ENCODE peak calls at places on chromosomes 1 and 21, in eight cellular contexts. K, M, Y, H, N, S, P and U are unnamed samples.

GRCh38 chr1:165501351-165501974 is 42.3 kb upstream of the LRRC52 start:
- DNase-seq in P (no peak), H (no peak), Y (no peak), M (no peak), K (no peak), N (no peak), S (no peak), U (no peak)

GRCh38 chr1:43558346-43558841 is 27.7 kb downstream of the PTPRF start:
- DNase-seq in Y (no peak), S (no peak), K (peak), M (peak), N (no peak), P (no peak), H (peak), U (no peak)

GRCh38 chr1:226529891-226530290 is 18.7 kb upstream of the STUM start:
- DNase-seq in P (no peak), H (no peak), K (no peak), Y (no peak), S (no peak), N (no peak), M (no peak), U (no peak)

GRCh38 chr1:203219934-203220333 is 9.5 kb downstream of the CHIT1 start:
- DNase-seq in N (no peak), H (no peak), S (no peak), K (peak), M (no peak), Y (no peak), P (no peak), U (no peak)

GRCh38 chr1:52915855-52916220 is 5.7 kb downstream of the ECHDC2 start:
- DNase-seq in N (no peak), H (no peak), M (no peak), P (no peak), S (no peak), Y (no peak), K (no peak), U (no peak)

GRCh38 chr1:69919129-69919921 is 286.1 kb downstream of the LRRC40 start:
- DNase-seq in H (no peak), K (no peak), P (no peak), N (no peak), Y (no peak), S (no peak), M (no peak), U (peak)

GRCh38 chr21:36203603-36203889 is 46.9 kb downstream of the DOP1B start:
- DNase-seq in S (no peak), M (no peak), P (no peak), K (no peak), H (no peak), Y (peak), N (no peak), U (peak)

GRCh38 chr21:45032977-45033705 is 41.2 kb upstream of the ADARB1 start:
- DNase-seq in S (no peak), K (no peak), Y (no peak), N (peak), P (no peak), M (no peak), H (no peak), U (no peak)

GRCh38 chr1:76317299-76317913 is 242.9 kb downstream of the ST6GALNAC3 start:
- DNase-seq in K (peak), N (no peak), M (no peak), S (no peak), H (no peak), Y (no peak), P (no peak), U (no peak)

GRCh38 chr1:226526801-226527595 is 21.6 kb upstream of the STUM start:
- DNase-seq in S (peak), N (no peak), K (peak), M (no peak), P (peak), Y (no peak), H (no peak), U (no peak)

GRCh38 chr1:161086457-161086856 is 2.9 kb downstream of the NECTIN4 start:
- DNase-seq in P (no peak), Y (no peak), H (no peak), S (no peak), M (no peak), N (no peak), K (no peak), U (no peak)

GRCh38 chr1:41805771-41806471 is 112.8 kb downstream of the HIVEP3 start:
- DNase-seq in K (no peak), P (no peak), N (no peak), H (no peak), Y (no peak), M (no peak), S (no peak), U (no peak)

GRCh38 chr1:150160964-150161626 is 11.4 kb downstream of the PLEKHO1 start:
- DNase-seq in K (no peak), S (peak), N (no peak), M (no peak), H (no peak), P (no peak), Y (no peak), U (no peak)

GRCh38 chr1:192557841-192558595 is 17.6 kb upstream of the RGS1 start:
- DNase-seq in K (no peak), P (no peak), M (no peak), Y (peak), H (no peak), S (no peak), N (no peak), U (no peak)

GRCh38 chr1:200895448-200895799 is 724 bp downstream of the INAVA start:
- DNase-seq in K (no peak), P (no peak), M (no peak), S (no peak), Y (no peak), N (no peak), H (no peak), U (no peak)

GRCh38 chr1:110214454-110215404 is 4.6 kb downstream of the KCNC4 start:
- DNase-seq in H (no peak), M (no peak), N (no peak), K (no peak), Y (no peak), P (no peak), S (no peak), U (peak)

GRCh38 chr1:114545796-114546195 is 34.8 kb upstream of the TRIM33 start:
- DNase-seq in N (no peak), P (no peak), M (no peak), K (no peak), Y (no peak), H (no peak), S (no peak), U (no peak)

GRCh38 chr21:29105218-29105617 is 25.2 kb upstream of the MAP3K7CL start:
- DNase-seq in S (no peak), P (no peak), H (no peak), N (no peak), K (no peak), M (no peak), Y (peak), U (no peak)

GRCh38 chr21:46111193-46111571 is 13.3 kb downstream of the COL6A2 start:
- DNase-seq in H (peak), S (no peak), M (no peak), N (no peak), P (peak), Y (no peak), K (no peak), U (peak)

GRCh38 chr21:42543106-42543847 is 29.6 kb downstream of the SLC37A1 start:
- DNase-seq in N (no peak), M (peak), K (no peak), Y (no peak), S (no peak), P (no peak), H (no peak), U (no peak)

GRCh38 chr1:3911521-3911845 is 11.4 kb upstream of the C1orf174 start:
- DNase-seq in H (peak), Y (no peak), N (no peak), P (no peak), S (peak), K (no peak), M (no peak), U (no peak)

GRCh38 chr1:3910049-3910731 is 10.1 kb upstream of the C1orf174 start:
- DNase-seq in Y (no peak), H (peak), K (no peak), S (peak), N (no peak), M (peak), P (no peak), U (peak)

GRCh38 chr1:3911981-3912808 is 12.1 kb upstream of the C1orf174 start:
- DNase-seq in S (no peak), K (no peak), N (no peak), P (no peak), H (peak), M (peak), Y (no peak), U (no peak)

GRCh38 chr1:3909615-3910014 is 9.5 kb upstream of the C1orf174 start:
- DNase-seq in K (no peak), M (peak), P (no peak), Y (no peak), H (no peak), S (peak), N (no peak), U (peak)

DNA sequence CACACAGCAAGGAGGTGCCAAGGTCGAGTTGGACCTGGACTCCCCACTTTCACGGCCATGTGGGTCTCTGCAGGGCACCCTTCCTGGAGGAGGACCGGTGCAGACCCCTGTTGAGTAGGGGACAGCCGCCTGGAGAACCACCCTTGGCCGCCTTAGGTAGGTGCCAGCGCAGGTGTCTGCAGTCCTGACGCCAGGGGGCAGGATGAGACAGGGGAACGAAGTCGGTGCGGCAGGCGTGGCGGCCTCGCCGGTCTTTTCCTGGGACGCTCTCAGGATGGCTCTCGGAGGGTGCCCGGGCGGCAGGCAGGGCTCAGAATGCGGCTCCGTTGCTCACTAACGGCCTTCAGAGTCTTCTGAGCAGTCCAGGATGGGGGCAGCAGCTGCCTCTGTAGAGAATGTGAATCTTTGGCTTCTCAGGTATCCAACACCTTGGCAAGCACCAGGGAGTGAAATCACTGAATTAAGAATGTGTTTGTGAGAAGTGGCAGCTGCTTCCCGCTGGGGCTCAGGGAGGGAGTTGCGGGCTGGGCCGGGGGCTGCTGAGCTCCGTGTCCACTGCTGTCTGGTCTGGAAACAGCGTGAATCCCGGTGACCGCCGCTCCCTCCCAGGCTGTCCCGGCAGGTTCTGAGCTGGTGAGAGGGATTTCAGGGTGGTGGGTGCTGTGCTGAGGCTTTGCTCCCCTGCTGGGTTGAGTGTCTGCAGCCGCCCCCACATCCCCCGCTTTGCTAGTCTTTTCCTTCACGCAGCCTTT is 10.9 kb upstream of the C1orf174 start:
- DNase-seq in P (peak), K (peak), H (peak), Y (peak), S (peak), N (no peak), M (peak), U (peak)
- H3K4me3 ChIP-seq in P (no peak), K (no peak), H (no peak), Y (no peak), S (peak), N (no peak), M (no peak), U (no peak)

DNA sequence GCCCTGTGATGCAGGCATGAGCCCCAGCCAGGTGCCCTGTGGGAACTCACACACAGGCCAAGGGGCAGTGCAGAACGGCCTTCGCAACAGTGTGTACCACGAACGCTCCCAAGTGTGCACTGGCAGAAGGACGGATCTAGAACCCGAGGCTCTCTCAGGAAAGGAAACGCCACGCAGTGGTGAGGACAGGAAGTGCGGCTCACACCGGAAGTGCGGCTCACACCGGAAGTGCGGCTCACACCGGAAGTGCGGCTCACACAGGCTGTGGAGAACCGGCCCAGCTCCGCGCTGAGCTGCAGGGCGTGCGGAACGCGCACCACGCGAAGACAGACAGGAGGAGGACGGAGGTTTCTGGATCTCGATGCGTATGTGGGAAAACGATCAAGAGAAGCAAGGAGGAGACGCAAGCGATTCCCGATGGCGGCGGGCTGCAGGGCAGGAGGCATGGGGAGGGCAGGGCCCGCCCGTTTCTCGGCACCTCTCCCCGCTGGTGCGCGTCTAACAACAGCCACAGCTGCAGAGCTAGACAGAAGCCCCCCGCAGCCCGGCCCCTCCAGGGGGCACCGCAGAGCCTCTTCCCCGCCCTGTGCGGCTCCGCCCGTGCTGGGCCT is 35.9 kb upstream of the TMEM52 start:
- DNase-seq in H (no peak), N (no peak), Y (no peak), S (no peak), K (no peak), M (no peak), P (no peak), U (no peak)
- TF ChIP-seq CTCF in H (no peak), N (no peak), Y (no peak), S (peak), K (peak), M (no peak), P (no peak), U (no peak)

DNA sequence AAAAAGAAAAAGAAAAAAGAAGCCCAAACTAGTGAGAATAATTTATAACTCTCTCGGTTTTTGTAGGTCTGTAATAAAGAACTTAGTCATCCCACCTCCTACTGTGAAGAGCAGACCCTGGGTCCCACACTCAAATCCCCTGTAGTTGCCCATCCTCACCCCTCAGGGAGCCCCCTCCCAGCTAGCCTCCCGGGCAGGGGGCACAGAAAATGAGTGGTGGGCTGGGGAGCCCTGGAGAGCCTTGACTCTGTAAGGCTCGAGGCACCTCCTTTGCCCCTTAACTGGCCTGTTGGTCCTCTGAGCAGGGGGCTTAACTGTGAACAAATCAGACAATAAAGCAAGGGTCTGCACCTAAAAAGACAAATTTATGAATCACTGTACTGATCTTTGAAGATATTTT is 57.5 kb upstream of the PRKACB start:
- DNase-seq in K (no peak), S (no peak), M (no peak), N (no peak), H (no peak), Y (no peak), P (no peak), U (no peak)
- H3K27ac ChIP-seq in K (no peak), S (no peak), M (no peak), N (no peak), H (no peak), Y (no peak), P (no peak), U (no peak)

DNA sequence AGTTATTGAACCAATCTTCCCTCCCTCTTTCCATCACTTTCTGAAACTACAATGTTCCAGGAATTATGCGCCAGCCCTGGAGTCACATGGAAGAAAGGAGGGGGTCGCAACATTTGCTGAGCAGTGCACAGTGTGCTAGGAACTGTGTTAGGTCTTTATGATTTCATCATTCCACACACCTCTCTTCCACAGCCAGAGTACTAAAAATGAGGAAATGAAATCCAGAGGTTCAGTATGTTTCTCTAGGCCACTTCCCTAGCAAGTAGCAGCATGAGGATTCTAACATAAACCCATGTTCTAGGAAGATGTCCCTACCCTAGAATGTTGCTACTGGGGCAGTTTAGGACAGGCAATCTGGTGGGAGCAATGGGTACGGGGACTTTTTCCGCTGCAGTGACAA is 158.1 kb downstream of the SLC45A1 start:
- DNase-seq in P (no peak), Y (no peak), N (no peak), H (no peak), M (no peak), K (no peak), S (no peak), U (no peak)
- H3K4me3 ChIP-seq in P (no peak), Y (no peak), N (no peak), H (no peak), M (no peak), K (no peak), S (no peak), U (no peak)

GRCh38 chr1:15058261-15058660 is 95.3 kb upstream of the TMEM51 start:
- DNase-seq in N (no peak), H (no peak), M (no peak), Y (no peak), P (no peak), K (no peak), S (no peak), U (no peak)

GRCh38 chr1:15053091-15053657 is 100.4 kb upstream of the TMEM51 start:
- DNase-seq in M (no peak), N (no peak), K (no peak), Y (no peak), H (no peak), P (no peak), S (no peak), U (no peak)

GRCh38 chr1:15057834-15058233 is 95.7 kb upstream of the TMEM51 start:
- DNase-seq in S (no peak), K (no peak), P (no peak), N (no peak), Y (no peak), H (no peak), M (no peak), U (no peak)

GRCh38 chr1:15056515-15057285 is 96.8 kb upstream of the TMEM51 start:
- DNase-seq in M (no peak), Y (peak), P (no peak), N (no peak), K (no peak), S (no peak), H (no peak), U (no peak)

DNA sequence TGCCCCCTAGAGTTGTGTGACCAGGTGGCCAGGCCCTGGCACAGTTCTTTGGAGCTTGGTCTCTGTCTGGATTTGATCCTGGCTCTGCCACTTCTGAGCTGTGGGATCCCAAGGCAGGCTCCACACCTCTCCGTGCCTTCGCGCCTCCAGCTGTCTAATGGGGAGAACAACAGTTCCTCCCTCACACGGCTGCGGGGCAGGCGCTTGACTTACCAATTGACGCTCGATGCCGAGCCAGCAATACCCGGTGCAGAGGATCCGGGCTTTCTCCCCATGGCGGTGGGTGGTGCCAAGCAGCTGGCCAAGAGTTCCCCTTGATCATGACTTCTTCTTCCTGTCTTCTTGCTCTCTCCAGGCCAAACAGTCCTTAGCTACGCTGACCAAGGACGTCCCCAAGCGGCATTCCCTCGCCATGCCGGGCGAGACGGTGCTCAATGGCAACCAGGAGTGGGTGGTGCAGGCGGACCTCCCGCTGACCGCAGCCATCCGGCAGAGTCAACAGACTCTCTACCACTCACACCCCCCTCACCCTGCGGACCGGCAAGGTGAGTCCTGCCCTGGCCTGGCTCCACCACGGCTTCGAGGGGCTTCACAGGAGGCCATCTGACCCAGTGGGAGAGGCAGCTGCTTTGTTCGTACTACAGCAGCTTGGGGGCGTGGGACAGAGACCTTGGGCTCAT is 97.7 kb upstream of the TMEM51 start:
- DNase-seq in H (no peak), P (no peak), K (no peak), M (no peak), N (no peak), S (no peak), Y (no peak), U (no peak)
- TF ChIP-seq CTCF in H (no peak), P (no peak), K (no peak), M (no peak), N (no peak), S (no peak), Y (no peak), U (no peak)

GRCh38 chr1:154575951-154576566 is 8.5 kb downstream of the CHRNB2 start:
- DNase-seq in H (no peak), N (no peak), K (no peak), S (no peak), P (no peak), M (no peak), Y (no peak), U (no peak)

GRCh38 chr1:154577346-154578057 is 9.9 kb downstream of the CHRNB2 start:
- DNase-seq in P (no peak), N (no peak), S (no peak), M (no peak), Y (no peak), K (no peak), H (no peak), U (no peak)

GRCh38 chr1:154579382-154579781 is 11.8 kb downstream of the CHRNB2 start:
- DNase-seq in K (no peak), N (no peak), Y (no peak), H (no peak), S (no peak), P (no peak), M (no peak), U (no peak)

GRCh38 chr1:154575147-154575927 is 7.8 kb downstream of the CHRNB2 start:
- DNase-seq in N (no peak), H (no peak), Y (no peak), P (no peak), S (no peak), K (no peak), M (no peak), U (no peak)

GRCh38 chr1:154578058-154578418 is 10.5 kb downstream of the CHRNB2 start:
- DNase-seq in K (no peak), N (no peak), M (no peak), Y (no peak), S (no peak), H (no peak), P (peak), U (no peak)
- H3K27ac ChIP-seq in K (no peak), N (no peak), M (no peak), Y (no peak), S (no peak), H (no peak), P (peak), U (no peak)

GRCh38 chr1:47439151-47440051 is 1.6 kb downstream of the FOXD2 start:
- DNase-seq in K (peak), N (no peak), Y (no peak), S (no peak), P (no peak), H (no peak), M (no peak), U (no peak)
- H3K4me3 ChIP-seq in K (no peak), N (peak), Y (no peak), S (no peak), P (no peak), H (peak), M (no peak), U (no peak)

GRCh38 chr1:151693057-151693651 is 23.4 kb downstream of the CELF3 start:
- DNase-seq in K (peak), M (no peak), P (no peak), H (no peak), N (no peak), Y (peak), S (peak), U (no peak)
- TF ChIP-seq CTCF in K (peak), M (no peak), P (peak), H (peak), N (peak), Y (peak), S (peak), U (peak)